ENCODE peak calls at places on chromosomes 3 and 15, in seven cellular contexts. H is HFF-Myc, C is breast epithelium, G is AG04449, V is kidney, S is AG08396, W is NCI-H1092 treated with DMSO at 0.1 percent for 48 hours. Y is an unnamed sample.

GRCh38 chr15:32677238-32677750 is 35.8 kb downstream of the SCG5 start:
- DNase-seq in H (no peak), C (no peak), S (no peak), G (no peak), V (no peak), W (peak; percentile 89), Y (no peak)

GRCh38 chr15:78807359-78807758 is 3.9 kb downstream of the ADAMTS7 start:
- DNase-seq in S (no peak), C (no peak), G (no peak), W (no peak), V (no peak), H (no peak), Y (no peak)

GRCh38 chr3:184335291-184335660 is 2.1 kb upstream of the FAM131A start:
- DNase-seq in S (no peak), V (no peak), G (no peak), C (no peak), H (no peak), W (no peak), Y (no peak)

GRCh38 chr3:193190387-193190786 is 50.6 kb upstream of the PLAAT1 start:
- DNase-seq in H (no peak), V (no peak), S (no peak), W (peak; percentile 68), C (no peak), G (no peak), Y (peak; percentile 16)

GRCh38 chr15:63521405-63522142 is 17.2 kb downstream of the USP3 start:
- DNase-seq in C (no peak), S (no peak), V (no peak), H (no peak), G (no peak), W (no peak), Y (no peak)

GRCh38 chr3:1962531-1963090 is 136.1 kb upstream of the CNTN4 start:
- DNase-seq in S (no peak), C (no peak), W (peak; percentile 94), H (no peak), G (no peak), V (no peak), Y (no peak)

GRCh38 chr15:31526916-31527690 is 200.5 kb downstream of the KLF13 start:
- DNase-seq in W (no peak), V (no peak), C (no peak), S (no peak), G (no peak), H (no peak), Y (no peak)

GRCh38 chr15:60973637-60974415 is 255.3 kb downstream of the RORA start:
- DNase-seq in V (no peak), G (peak; percentile 65), C (no peak), W (no peak), H (no peak), S (no peak), Y (no peak)

GRCh38 chr3:99817047-99817436 is 620 bp upstream of the CMSS1 start:
- DNase-seq in S (peak; percentile 12), H (no peak), V (no peak), C (no peak), G (no peak), W (no peak), Y (peak; percentile 7)

GRCh38 chr15:31102049-31102321 is 460 bp upstream of the TRPM1 start:
- DNase-seq in C (no peak), V (no peak), G (no peak), H (no peak), W (no peak), S (no peak), Y (no peak)

GRCh38 chr3:149592758-149593240 is 65.0 kb downstream of the WWTR1 start:
- DNase-seq in C (no peak), G (no peak), S (no peak), H (no peak), W (no peak), V (no peak), Y (no peak)

GRCh38 chr3:55885721-55886120 is 398.6 kb upstream of the WNT5A start:
- DNase-seq in H (peak; percentile 52), S (peak; percentile 51), G (no peak), C (no peak), V (no peak), W (no peak), Y (no peak)

GRCh38 chr3:181274025-181274424 is 284.5 kb upstream of the DNAJC19 start:
- DNase-seq in H (no peak), W (no peak), V (no peak), G (no peak), S (no peak), C (no peak), Y (no peak)

GRCh38 chr3:124837730-124838186 is 49.4 kb downstream of the ITGB5 start:
- DNase-seq in G (no peak), C (no peak), S (peak; percentile 56), H (no peak), W (no peak), V (peak; percentile 90), Y (no peak)

GRCh38 chr3:120855665-120856437 is 52.2 kb upstream of the STXBP5L start:
- DNase-seq in V (no peak), W (no peak), G (peak; percentile 63), S (peak; percentile 76), C (no peak), H (no peak), Y (peak; percentile 25)

GRCh38 chr3:123816673-123817207 is 67.4 kb downstream of the MYLK start:
- DNase-seq in G (peak; percentile 98), C (no peak), W (no peak), V (no peak), S (peak; percentile 59), H (peak; percentile 51), Y (peak; percentile 43)

GRCh38 chr15:88610756-88611231 is 10.3 kb upstream of the AEN start:
- DNase-seq in H (no peak), V (no peak), S (no peak), W (no peak), G (no peak), C (no peak), Y (peak; percentile 15)

GRCh38 chr15:39444729-39445470 is 136.0 kb upstream of the THBS1 start:
- DNase-seq in G (no peak), H (no peak), S (no peak), W (no peak), V (peak; percentile 82), C (no peak), Y (no peak)

GRCh38 chr3:21654241-21654640 is 96.8 kb downstream of the ZNF385D start:
- DNase-seq in C (no peak), V (no peak), W (no peak), S (no peak), G (no peak), H (no peak), Y (no peak)

GRCh38 chr15:65082303-65082958 is 5.9 kb downstream of the KBTBD13 start:
- DNase-seq in W (no peak), H (no peak), G (no peak), C (no peak), S (no peak), V (no peak), Y (no peak)

GRCh38 chr3:62600033-62600432 is 226.7 kb upstream of the FEZF2 start:
- DNase-seq in V (no peak), H (no peak), C (no peak), W (peak; percentile 17), G (no peak), S (no peak), Y (no peak)

GRCh38 chr3:45088543-45088942 is 57.6 kb downstream of the CDCP1 start:
- DNase-seq in C (peak; percentile 57), H (no peak), S (no peak), W (no peak), G (no peak), V (no peak), Y (no peak)

GRCh38 chr3:161221881-161222600 is 930 bp downstream of the NMD3 start:
- DNase-seq in S (peak; percentile 46), C (no peak), V (peak; percentile 68), G (no peak), W (peak; percentile 35), H (no peak), Y (no peak)

GRCh38 chr3:157494581-157495281 is 8.5 kb downstream of the VEPH1 start:
- DNase-seq in W (peak; percentile 88), C (no peak), V (no peak), H (no peak), S (no peak), G (no peak), Y (no peak)

GRCh38 chr3:24201301-24201700 is 256.2 kb downstream of the NR1D2 start:
- DNase-seq in S (no peak), W (no peak), C (no peak), H (no peak), G (no peak), V (no peak), Y (no peak)

GRCh38 chr3:109382573-109382972 is 45.2 kb upstream of the DPPA4 start:
- DNase-seq in W (no peak), S (no peak), V (no peak), C (no peak), H (no peak), G (no peak), Y (no peak)

GRCh38 chr15:101064795-101065569 is 145.8 kb downstream of the LRRK1 start:
- DNase-seq in G (no peak), C (no peak), S (no peak), W (no peak), V (peak; percentile 53), H (no peak), Y (no peak)

GRCh38 chr3:187987919-187988318 is 166.0 kb upstream of the LPP start:
- DNase-seq in H (no peak), W (no peak), V (no peak), S (no peak), C (no peak), G (no peak), Y (no peak)

GRCh38 chr15:33737687-33738606 is 230.3 kb upstream of the CHRM5 start:
- DNase-seq in W (peak; percentile 5), H (no peak), S (peak; percentile 47), G (no peak), V (no peak), C (no peak), Y (peak; percentile 50)

GRCh38 chr3:151875759-151876158 is 2.3 kb downstream of the SUCNR1 start:
- DNase-seq in C (no peak), V (no peak), H (no peak), G (no peak), S (no peak), W (no peak), Y (no peak)

GRCh38 chr3:131749826-131750225 is 247.1 kb upstream of the MRPL3 start:
- DNase-seq in C (no peak), W (no peak), H (no peak), S (no peak), G (no peak), V (no peak), Y (no peak)

Y was measured in H54.